ENCODE peak calls at places on chromosomes 3 and 15, in ten cellular contexts. V is fibroblast of lung, A is mesothelial cell of epicardium, B is HFF-Myc, F is Peyer's patch, P is astrocyte of the spinal cord, J is endothelial cell, Q is adrenal gland, U is GM12878, O is psoas muscle. G is an unnamed sample.

GRCh38 chr3:12379640-12380407 is 91.0 kb downstream of the PPARG start:
- DNase-seq in V (no peak), A (no peak), B (no peak), F (no peak), P (no peak), J (no peak), Q (no peak), U (no peak), O (no peak), G (no peak)

GRCh38 chr3:127865941-127866340 is 43.6 kb upstream of the MGLL start:
- DNase-seq in V (peak; percentile 76), A (no peak), B (no peak), F (no peak), P (peak; percentile 62), J (no peak), Q (no peak), U (no peak), O (no peak), G (no peak)

GRCh38 chr15:51135276-51135675 is 40.6 kb upstream of the TNFAIP8L3 start:
- DNase-seq in V (peak; percentile 60), A (no peak), B (no peak), F (no peak), P (peak; percentile 22), J (no peak), Q (no peak), U (no peak), O (no peak), G (no peak)

GRCh38 chr15:42508263-42508690 is 12.8 kb downstream of the SNAP23 start:
- DNase-seq in V (no peak), A (no peak), B (no peak), F (no peak), P (no peak), J (no peak), Q (peak; percentile 76), U (no peak), O (no peak), G (no peak)

GRCh38 chr15:66872394-66872793 is 170.4 kb downstream of the SMAD6 start:
- DNase-seq in V (peak; percentile 79), A (no peak), B (no peak), F (no peak), P (peak; percentile 9), J (no peak), Q (no peak), U (no peak), O (no peak), G (no peak)

GRCh38 chr3:149216195-149216869 is 5.3 kb downstream of the CP start:
- DNase-seq in V (peak; percentile 14), A (no peak), B (no peak), F (no peak), P (no peak), J (no peak), Q (no peak), U (no peak), O (no peak), G (no peak)

GRCh38 chr15:77702211-77702957 is 69.7 kb upstream of the LINGO1 start:
- DNase-seq in V (peak; percentile 28), A (peak; percentile 72), B (no peak), F (no peak), P (peak; percentile 8), J (peak; percentile 70), Q (no peak), U (no peak), O (peak; percentile 16), G (no peak)

GRCh38 chr3:11375333-11376076 is 103.3 kb downstream of the ATG7 start:
- DNase-seq in V (peak; percentile 29), A (no peak), B (no peak), F (no peak), P (no peak), J (no peak), Q (no peak), U (no peak), O (no peak), G (no peak)

GRCh38 chr3:101730839-101731238 is 6.4 kb downstream of the CEP97 start:
- DNase-seq in V (no peak), A (no peak), B (no peak), F (no peak), P (no peak), J (no peak), Q (no peak), U (no peak), O (no peak), G (no peak)

GRCh38 chr3:102177075-102177755 is 257.6 kb upstream of the ZPLD1 start:
- DNase-seq in V (peak; percentile 26), A (no peak), B (no peak), F (no peak), P (no peak), J (no peak), Q (no peak), U (no peak), O (no peak), G (no peak)

GRCh38 chr3:29466442-29466841 is 185.6 kb downstream of the RBMS3 start:
- DNase-seq in V (no peak), A (no peak), B (no peak), F (no peak), P (no peak), J (no peak), Q (no peak), U (no peak), O (no peak), G (no peak)

GRCh38 chr3:56131976-56132590 is 336.2 kb downstream of the ERC2 start:
- DNase-seq in V (peak; percentile 96), A (no peak), B (peak; percentile 69), F (no peak), P (peak; percentile 94), J (no peak), Q (peak; percentile 76), U (no peak), O (no peak), G (no peak)

DNA sequence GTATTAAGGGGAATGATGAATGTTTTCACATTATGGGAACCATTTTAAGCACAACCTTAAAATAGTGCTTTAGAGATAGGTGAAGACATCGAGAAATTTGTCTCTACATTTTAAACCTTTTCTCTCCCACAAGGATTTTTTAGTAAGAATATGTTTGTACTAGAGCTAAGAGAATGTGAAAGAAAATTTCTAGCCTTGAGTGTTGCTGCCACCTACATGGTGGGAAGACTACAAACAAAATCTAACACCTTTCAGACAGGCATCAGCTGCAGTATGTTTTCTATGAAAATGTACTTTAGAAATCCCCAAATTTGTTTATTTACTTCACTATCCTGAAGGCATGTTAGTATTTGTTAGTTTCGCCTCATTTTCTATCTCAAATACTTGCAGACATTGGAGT is 247.4 kb downstream of the WDR72 start:
- DNase-seq in V (no peak), A (no peak), B (no peak), F (no peak), P (no peak), J (no peak), Q (no peak), U (no peak), O (no peak), G (no peak)
- TF ChIP-seq CTCF in V (no peak), A (no peak), B (no peak), F (peak; percentile 19), P (no peak), J (no peak), Q (no peak), U (no peak), O (no peak), G (no peak)

GRCh38 chr3:36600413-36600812 is 163.9 kb downstream of the DCLK3 start:
- DNase-seq in V (no peak), A (no peak), B (no peak), F (no peak), P (no peak), J (no peak), Q (no peak), U (no peak), O (no peak), G (no peak)
- TF ChIP-seq CTCF in V (no peak), A (no peak), B (no peak), F (no peak), P (no peak), J (no peak), Q (no peak), U (no peak), O (no peak), G (no peak)

DNA sequence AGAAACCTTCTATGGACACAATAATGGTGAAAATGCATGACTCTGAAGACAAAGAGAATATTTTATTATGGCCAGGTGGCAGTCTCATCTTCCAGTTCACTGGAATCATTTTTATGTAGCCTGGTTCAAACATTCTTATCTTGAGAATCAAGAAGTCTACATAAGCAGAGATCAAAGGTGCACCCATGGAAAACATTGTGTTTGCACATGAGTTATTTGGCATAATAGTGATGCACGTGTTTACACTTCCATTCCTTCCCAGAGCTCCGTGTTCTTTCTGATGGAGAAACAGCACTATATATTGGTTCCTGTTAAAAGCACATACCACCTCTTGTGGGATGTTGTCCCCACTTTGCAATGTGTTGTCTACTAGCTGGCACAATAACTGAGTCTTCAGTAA is 572.2 kb downstream of the GRM7 start:
- DNase-seq in V (no peak), A (no peak), B (no peak), F (no peak), P (no peak), J (no peak), Q (no peak), U (no peak), O (no peak), G (no peak)
- TF ChIP-seq CTCF in V (no peak), A (no peak), B (no peak), F (no peak), P (no peak), J (no peak), Q (no peak), U (no peak), O (no peak), G (no peak)

GRCh38 chr15:45234562-45235235 is 17.3 kb upstream of the SLC28A2 start:
- DNase-seq in V (no peak), A (no peak), B (no peak), F (no peak), P (no peak), J (no peak), Q (no peak), U (no peak), O (no peak), G (no peak)

GRCh38 chr15:45230246-45230965 is 21.6 kb upstream of the SLC28A2 start:
- DNase-seq in V (no peak), A (no peak), B (no peak), F (no peak), P (no peak), J (no peak), Q (no peak), U (no peak), O (no peak), G (no peak)

GRCh38 chr15:45231864-45232562 is 20.0 kb upstream of the SLC28A2 start:
- DNase-seq in V (no peak), A (no peak), B (no peak), F (no peak), P (no peak), J (no peak), Q (no peak), U (no peak), O (no peak), G (no peak)

GRCh38 chr15:45228931-45229330 is 23.1 kb upstream of the SLC28A2 start:
- DNase-seq in V (no peak), A (no peak), B (no peak), F (no peak), P (no peak), J (no peak), Q (no peak), U (no peak), O (peak; percentile 66), G (no peak)

DNA sequence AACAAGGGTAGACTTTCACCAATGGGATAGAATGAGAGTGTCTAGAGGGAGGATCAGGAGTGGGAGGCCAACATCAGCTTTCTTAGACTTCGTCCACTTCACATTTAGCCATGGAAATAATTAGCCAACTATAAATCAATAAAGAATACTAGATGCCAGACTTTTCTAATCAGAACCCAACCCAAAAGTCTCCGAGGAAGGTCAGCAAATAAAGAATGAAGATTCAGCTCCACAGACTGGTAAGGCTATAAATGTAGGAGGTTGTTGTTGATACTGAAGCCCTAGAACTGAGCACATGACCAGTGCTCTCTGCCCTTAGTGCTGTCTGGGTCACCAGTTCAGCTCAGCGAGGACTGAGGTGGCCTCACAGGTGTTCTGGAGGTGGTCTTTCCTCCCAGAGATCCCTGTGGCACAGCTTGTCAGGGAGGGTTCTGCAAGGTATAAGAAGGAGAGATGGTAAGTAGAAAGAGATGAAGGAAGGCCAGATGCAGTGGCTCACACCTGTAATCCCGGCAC is 20.9 kb upstream of the SLC28A2 start:
- DNase-seq in V (no peak), A (no peak), B (no peak), F (no peak), P (no peak), J (no peak), Q (no peak), U (no peak), O (no peak), G (no peak)
- TF ChIP-seq CTCF in V (no peak), A (no peak), B (no peak), F (no peak), P (no peak), J (no peak), Q (no peak), U (no peak), O (no peak), G (no peak)